ENCODE peak calls at places on chromosomes 5 and 9, in six cellular contexts. G is AG04450, A is lung, S is NCI-H510A, Z is ovary, X is NCI-H774. I is an unnamed sample.

GRCh38 chr5:122408592-122409219 is 96.7 kb downstream of the SNCAIP start:
- DNase-seq in G (no peak), S (no peak), Z (no peak), X (no peak), A (no peak), I (no peak)

GRCh38 chr5:54854883-54855581 is 130.4 kb downstream of the ESM1 start:
- DNase-seq in X (no peak), Z (no peak), G (no peak), A (no peak), S (no peak), I (no peak)

GRCh38 chr5:40675396-40676133 is 4.2 kb upstream of the PTGER4 start:
- DNase-seq in X (no peak), S (no peak), G (no peak), Z (no peak), A (no peak), I (no peak)

GRCh38 chr9:12289711-12290110 is 403.5 kb upstream of the TYRP1 start:
- DNase-seq in G (no peak), X (no peak), Z (no peak), A (no peak), S (no peak), I (no peak)

GRCh38 chr5:171661146-171661545 is 124.5 kb upstream of the SMIM23 start:
- DNase-seq in S (no peak), A (no peak), G (no peak), Z (no peak), X (no peak), I (no peak)

GRCh38 chr5:36777105-36777757 is 99.3 kb upstream of the NIPBL start:
- DNase-seq in S (no peak), G (peak), A (no peak), X (no peak), Z (no peak), I (no peak)

GRCh38 chr9:13266172-13266571 is 13.3 kb downstream of the MPDZ start:
- DNase-seq in Z (no peak), A (no peak), X (no peak), S (no peak), G (no peak), I (no peak)

GRCh38 chr9:129676970-129677369 is 11.5 kb downstream of the PRRX2 start:
- DNase-seq in G (no peak), X (no peak), A (no peak), S (no peak), Z (no peak), I (no peak)

GRCh38 chr5:116892993-116893392 is 318.4 kb upstream of the SEMA6A start:
- DNase-seq in Z (no peak), A (no peak), G (no peak), X (no peak), S (no peak), I (no peak)

GRCh38 chr9:4503103-4503502 is 12.8 kb downstream of the SLC1A1 start:
- DNase-seq in G (no peak), Z (no peak), A (no peak), S (no peak), X (no peak), I (no peak)

GRCh38 chr9:134136117-134136996 is 475 bp downstream of the WDR5 start:
- DNase-seq in S (no peak), G (no peak), X (no peak), A (no peak), Z (no peak), I (no peak)

GRCh38 chr9:98215266-98215665 is 22.8 kb upstream of the CORO2A start:
- DNase-seq in Z (no peak), G (no peak), A (no peak), S (no peak), X (peak), I (no peak)

I was measured in NCI-H2081 treated with DMSO at 0.1 percent for 48 hours.